ENCODE peak calls at places on chromosomes 13 and 19, in six cellular contexts. P is uterus; K is CD8-positive, alpha-beta T cell; F is epithelial cell of esophagus; S is GM12865; J is AG10803. L is an unnamed sample.
A peak's percentile ranks its signal among the peaks of the same experiment; 100 is the strongest.

GRCh38 chr13:112160558-112160957 is 93.6 kb downstream of the SOX1 start:
- DNase-seq in P (no peak), K (no peak), F (no peak), S (no peak), J (no peak), L (no peak)

GRCh38 chr13:48492123-48493075 is 40.5 kb downstream of the RCBTB2 start:
- DNase-seq in P (peak; percentile 68), K (peak; percentile 59), F (peak; percentile 21), S (peak; percentile 95), J (peak; percentile 78), L (peak; percentile 49)

GRCh38 chr13:30713133-30713532 is 22.2 kb upstream of the ALOX5AP start:
- DNase-seq in P (no peak), K (no peak), F (peak; percentile 27), S (no peak), J (peak; percentile 38), L (no peak)

GRCh38 chr19:42511340-42511739 is 16.9 kb downstream of the CEACAM1 start:
- DNase-seq in P (no peak), K (no peak), F (no peak), S (no peak), J (no peak), L (no peak)

GRCh38 chr13:37417042-37417441 is 181.5 kb downstream of the POSTN start:
- DNase-seq in P (no peak), K (no peak), F (peak; percentile 39), S (no peak), J (no peak), L (no peak)

GRCh38 chr13:88800505-88800904 is 1129.3 kb downstream of the SLITRK5 start:
- DNase-seq in P (no peak), K (no peak), F (peak; percentile 42), S (no peak), J (no peak), L (no peak)

GRCh38 chr19:46840157-46840942 is 10.3 kb downstream of the AP2S1 start:
- DNase-seq in P (peak; percentile 57), K (no peak), F (peak; percentile 74), S (peak; percentile 76), J (peak; percentile 66), L (peak; percentile 79)

GRCh38 chr19:6059996-6060599 is 50.2 kb downstream of the RFX2 start:
- DNase-seq in P (peak; percentile 15), K (no peak), F (no peak), S (no peak), J (no peak), L (no peak)

GRCh38 chr13:112873851-112874750 is 94.9 kb upstream of the MCF2L start:
- DNase-seq in P (peak; percentile 83), K (peak; percentile 26), F (peak; percentile 64), S (peak; percentile 80), J (peak; percentile 53), L (peak; percentile 92)

GRCh38 chr19:46528601-46529447 is 33.2 kb upstream of the PNMA8B start:
- DNase-seq in P (no peak), K (no peak), F (no peak), S (no peak), J (no peak), L (peak; percentile 33)

GRCh38 chr13:49836516-49836915 is 44.0 kb upstream of the KPNA3 start:
- DNase-seq in P (no peak), K (no peak), F (peak; percentile 57), S (no peak), J (no peak), L (no peak)

GRCh38 chr13:113607477-113608245 is 23.1 kb downstream of the TFDP1 start:
- DNase-seq in P (no peak), K (no peak), F (no peak), S (no peak), J (no peak), L (no peak)

GRCh38 chr19:45593520-45593919 is 8.5 kb downstream of the GPR4 start:
- DNase-seq in P (no peak), K (no peak), F (no peak), S (no peak), J (no peak), L (no peak)

GRCh38 chr19:2038284-2039081 is 12.6 kb downstream of the MKNK2 start:
- DNase-seq in P (no peak), K (no peak), F (no peak), S (peak; percentile 22), J (no peak), L (no peak)

GRCh38 chr13:61142506-61142905 is 273.1 kb downstream of the PCDH20 start:
- DNase-seq in P (no peak), K (no peak), F (peak; percentile 86), S (no peak), J (no peak), L (no peak)

GRCh38 chr19:38175422-38175821 is 48.6 kb downstream of the DPF1 start:
- DNase-seq in P (no peak), K (no peak), F (no peak), S (no peak), J (no peak), L (no peak)

GRCh38 chr19:11813801-11814706 is at the start of gene ZNF440:
- DNase-seq in P (peak; percentile 96), K (peak; percentile 76), F (peak; percentile 97), S (peak; percentile 95), J (peak; percentile 89), L (peak; percentile 97)

GRCh38 chr13:71285700-71286099 is 581.3 kb downstream of the DACH1 start:
- DNase-seq in P (no peak), K (no peak), F (peak; percentile 4), S (peak; percentile 47), J (no peak), L (no peak)

GRCh38 chr13:104387514-104387913 is 1321.3 kb upstream of the SLC10A2 start:
- DNase-seq in P (no peak), K (no peak), F (no peak), S (no peak), J (no peak), L (no peak)

GRCh38 chr19:28633223-28634030 is 579.5 kb downstream of the UQCRFS1 start:
- DNase-seq in P (no peak), K (peak; percentile 7), F (peak; percentile 33), S (peak; percentile 64), J (peak; percentile 50), L (peak; percentile 31)

GRCh38 chr13:28337196-28338045 is 157.5 kb downstream of the FLT1 start:
- DNase-seq in P (no peak), K (no peak), F (peak; percentile 31), S (no peak), J (peak; percentile 89), L (no peak)

GRCh38 chr13:74104661-74105275 is 29.4 kb downstream of the KLF12 start:
- DNase-seq in P (no peak), K (no peak), F (no peak), S (no peak), J (no peak), L (no peak)

GRCh38 chr13:58907347-58907746 is 1256.4 kb downstream of the DIAPH3 start:
- DNase-seq in P (no peak), K (no peak), F (no peak), S (no peak), J (no peak), L (no peak)
- TF ChIP-seq CTCF in P (no peak), K (no peak), F (no peak), S (no peak), J (no peak), L (no peak)

GRCh38 chr19:29886535-29886934 is 55.5 kb upstream of the URI1 start:
- DNase-seq in P (no peak), K (no peak), F (no peak), S (no peak), J (no peak), L (no peak)

GRCh38 chr19:29884466-29884865 is 57.6 kb upstream of the URI1 start:
- DNase-seq in P (no peak), K (no peak), F (no peak), S (no peak), J (no peak), L (no peak)

GRCh38 chr19:29890392-29890791 is 51.6 kb upstream of the URI1 start:
- DNase-seq in P (no peak), K (no peak), F (no peak), S (no peak), J (no peak), L (no peak)

GRCh38 chr19:29889702-29890101 is 52.3 kb upstream of the URI1 start:
- DNase-seq in P (no peak), K (no peak), F (no peak), S (no peak), J (no peak), L (no peak)

DNA sequence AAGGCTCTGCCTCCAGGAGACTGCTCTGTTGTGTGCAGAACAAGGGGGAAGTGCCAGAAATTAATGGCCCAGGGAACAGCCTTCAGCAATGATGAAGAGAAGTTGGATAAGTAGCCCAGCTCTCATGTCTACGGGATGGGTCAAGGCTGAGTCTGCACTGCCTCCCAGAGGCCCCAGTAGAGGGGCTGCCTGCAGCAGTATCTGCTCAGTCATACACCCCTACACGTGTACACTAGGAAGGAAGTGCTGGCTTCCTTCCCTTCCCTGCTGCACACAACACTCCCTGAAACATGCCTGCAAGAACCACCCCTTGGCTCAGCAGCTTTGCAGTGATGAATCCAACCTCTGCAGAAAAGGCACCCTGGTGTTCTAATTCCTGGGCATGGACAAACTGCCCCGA is 54.5 kb upstream of the URI1 start:
- DNase-seq in P (no peak), K (no peak), F (no peak), S (no peak), J (peak; percentile 11), L (no peak)
- TF ChIP-seq CTCF in P (no peak), K (no peak), F (no peak), S (peak; percentile 6), J (no peak), L (no peak)

DNA sequence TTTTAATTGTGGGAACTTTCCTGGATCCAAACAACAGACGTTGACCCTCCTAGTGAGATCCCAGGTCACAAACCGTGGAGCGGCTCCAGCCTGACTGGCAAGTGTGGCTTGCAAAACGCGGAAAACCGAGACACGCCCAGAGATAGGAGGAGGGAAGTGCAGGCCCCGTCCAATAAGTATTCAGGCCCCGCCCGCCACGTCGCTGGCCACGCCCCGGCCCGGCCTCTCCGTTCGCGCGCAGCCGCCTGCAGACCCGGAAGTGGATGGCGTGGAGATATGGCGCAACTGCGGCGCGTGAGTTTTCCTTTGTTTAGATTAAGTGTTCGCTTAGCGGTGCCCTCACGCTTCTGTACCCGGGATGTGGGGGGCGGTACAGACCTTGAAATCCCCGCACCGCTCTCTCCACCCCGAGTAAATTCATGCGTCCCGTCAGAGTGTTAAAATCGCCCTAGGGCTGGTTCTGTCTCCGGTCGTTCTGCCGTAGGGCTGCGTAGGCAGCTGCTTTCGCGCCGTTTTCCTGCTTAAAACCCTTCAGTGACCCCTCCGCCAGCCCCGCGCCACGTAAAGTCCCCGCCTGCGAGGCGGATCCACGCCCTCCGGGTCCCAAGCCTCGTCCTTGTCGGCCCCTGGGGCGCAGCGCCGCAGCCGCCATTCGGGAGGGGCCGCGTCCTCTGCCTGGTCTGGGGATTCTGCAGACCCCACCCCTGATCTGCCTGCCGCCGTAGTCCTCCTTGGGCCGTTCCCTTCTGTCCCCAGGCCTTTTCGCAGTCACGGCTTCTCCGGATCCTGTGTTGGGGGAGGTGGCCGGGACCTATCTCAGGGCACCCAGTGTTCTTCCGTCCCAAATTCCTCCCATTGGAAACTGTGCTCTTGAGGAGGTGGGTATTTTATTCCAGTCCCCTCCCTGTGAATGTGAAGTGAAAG is at the start of gene ZNF766:
- DNase-seq in P (peak; percentile 98), K (peak; percentile 98), F (peak; percentile 97), S (peak; percentile 96), J (peak; percentile 94), L (peak; percentile 97)
- TF ChIP-seq CTCF in P (no peak), K (no peak), F (no peak), S (no peak), J (no peak), L (no peak)

DNA sequence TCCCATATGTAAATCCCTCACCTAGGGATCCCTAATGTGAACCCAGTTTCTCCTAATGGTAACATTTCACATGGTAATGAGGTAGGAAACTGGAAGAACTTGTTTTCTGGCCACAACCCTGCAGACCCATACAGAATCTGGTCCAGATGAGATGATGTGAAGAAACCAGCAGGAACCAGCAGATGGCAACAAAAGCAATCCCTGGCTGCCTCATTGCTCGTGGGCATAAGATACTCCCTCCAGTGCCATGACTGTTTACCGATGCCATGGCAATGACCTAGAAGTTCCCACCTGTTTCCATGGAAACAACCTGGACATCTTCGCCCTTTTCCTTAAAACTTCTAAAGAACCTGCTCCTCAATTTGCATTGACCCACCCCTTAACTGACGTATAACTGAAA is 1.4 kb upstream of the CD209 start:
- DNase-seq in P (no peak), K (no peak), F (peak; percentile 21), S (peak; percentile 59), J (no peak), L (no peak)
- TF ChIP-seq CTCF in P (no peak), K (no peak), F (peak; percentile 14), S (peak; percentile 22), J (peak; percentile 11), L (no peak)